ENCODE peak calls at places on chromosomes 13 and 19, in eight cellular contexts. One of them, this sample, is unnamed.
A peak's percentile ranks its signal among the peaks of the same experiment; 100 is the strongest.

GRCh38 chr13:93635687-93636086 is 409.1 kb downstream of the GPC6 start:
- DNase-seq in astrocyte of the spinal cord: peak; percentile 34
- DNase-seq in colonic mucosa: no peak
- DNase-seq in kidney epithelial cell: no peak
- DNase-seq in fibroblast of mammary gland: peak; percentile 93
- DNase-seq in cardiac muscle cell: peak; percentile 90
- DNase-seq in foreskin fibroblast: peak; percentile 74
- DNase-seq in AG09309: peak; percentile 62
- DNase-seq in this sample: peak; percentile 63

GRCh38 chr19:38394488-38394887 is 6.0 kb downstream of the SPRED3 start:
- DNase-seq in astrocyte of the spinal cord: no peak
- DNase-seq in colonic mucosa: no peak
- DNase-seq in kidney epithelial cell: no peak
- DNase-seq in fibroblast of mammary gland: peak; percentile 48
- DNase-seq in cardiac muscle cell: peak; percentile 59
- DNase-seq in foreskin fibroblast: peak; percentile 50
- DNase-seq in AG09309: no peak
- DNase-seq in this sample: peak; percentile 57

GRCh38 chr13:21361123-21361522 is 98.0 kb downstream of the ZDHHC20 start:
- DNase-seq in astrocyte of the spinal cord: no peak
- DNase-seq in colonic mucosa: no peak
- DNase-seq in kidney epithelial cell: no peak
- DNase-seq in fibroblast of mammary gland: no peak
- DNase-seq in cardiac muscle cell: no peak
- DNase-seq in foreskin fibroblast: no peak
- DNase-seq in AG09309: no peak
- DNase-seq in this sample: no peak

GRCh38 chr13:98921786-98922185 is 56.1 kb downstream of the DOCK9 start:
- DNase-seq in astrocyte of the spinal cord: no peak
- DNase-seq in colonic mucosa: no peak
- DNase-seq in kidney epithelial cell: no peak
- DNase-seq in fibroblast of mammary gland: no peak
- DNase-seq in cardiac muscle cell: no peak
- DNase-seq in foreskin fibroblast: no peak
- DNase-seq in AG09309: no peak
- DNase-seq in this sample: no peak

GRCh38 chr19:45528149-45528743 is 21.0 kb downstream of the VASP start:
- DNase-seq in astrocyte of the spinal cord: peak; percentile 44
- DNase-seq in colonic mucosa: no peak
- DNase-seq in kidney epithelial cell: no peak
- DNase-seq in fibroblast of mammary gland: peak; percentile 75
- DNase-seq in cardiac muscle cell: peak; percentile 21
- DNase-seq in foreskin fibroblast: no peak
- DNase-seq in AG09309: no peak
- DNase-seq in this sample: no peak

GRCh38 chr13:51958217-51958547 is 53.1 kb downstream of the ATP7B start:
- DNase-seq in astrocyte of the spinal cord: no peak
- DNase-seq in colonic mucosa: peak; percentile 78
- DNase-seq in kidney epithelial cell: no peak
- DNase-seq in fibroblast of mammary gland: no peak
- DNase-seq in cardiac muscle cell: no peak
- DNase-seq in foreskin fibroblast: no peak
- DNase-seq in AG09309: no peak
- DNase-seq in this sample: no peak

GRCh38 chr19:51462276-51462675 is 4.0 kb upstream of the SIGLEC8 start:
- DNase-seq in astrocyte of the spinal cord: no peak
- DNase-seq in colonic mucosa: no peak
- DNase-seq in kidney epithelial cell: no peak
- DNase-seq in fibroblast of mammary gland: no peak
- DNase-seq in cardiac muscle cell: no peak
- DNase-seq in foreskin fibroblast: no peak
- DNase-seq in AG09309: no peak
- DNase-seq in this sample: no peak

GRCh38 chr19:52492991-52493470 is 34.4 kb upstream of the ZNF808 start:
- DNase-seq in astrocyte of the spinal cord: no peak
- DNase-seq in colonic mucosa: no peak
- DNase-seq in kidney epithelial cell: no peak
- DNase-seq in fibroblast of mammary gland: no peak
- DNase-seq in cardiac muscle cell: no peak
- DNase-seq in foreskin fibroblast: no peak
- DNase-seq in AG09309: no peak
- DNase-seq in this sample: no peak

GRCh38 chr19:43759515-43759914 is 4.8 kb upstream of the SMG9 start:
- DNase-seq in astrocyte of the spinal cord: peak; percentile 80
- DNase-seq in colonic mucosa: no peak
- DNase-seq in kidney epithelial cell: no peak
- DNase-seq in fibroblast of mammary gland: peak; percentile 88
- DNase-seq in cardiac muscle cell: peak; percentile 33
- DNase-seq in foreskin fibroblast: peak; percentile 84
- DNase-seq in AG09309: no peak
- DNase-seq in this sample: peak; percentile 75

GRCh38 chr19:38233740-38234251 is 9.8 kb upstream of the DPF1 start:
- DNase-seq in astrocyte of the spinal cord: peak; percentile 60
- DNase-seq in colonic mucosa: peak; percentile 85
- DNase-seq in kidney epithelial cell: no peak
- DNase-seq in fibroblast of mammary gland: peak; percentile 66
- DNase-seq in cardiac muscle cell: peak; percentile 78
- DNase-seq in foreskin fibroblast: no peak
- DNase-seq in AG09309: no peak
- DNase-seq in this sample: peak; percentile 74

GRCh38 chr19:2100719-2101061 is 4.0 kb downstream of the IZUMO4 start:
- DNase-seq in astrocyte of the spinal cord: no peak
- DNase-seq in colonic mucosa: no peak
- DNase-seq in kidney epithelial cell: no peak
- DNase-seq in fibroblast of mammary gland: no peak
- DNase-seq in cardiac muscle cell: no peak
- DNase-seq in foreskin fibroblast: no peak
- DNase-seq in AG09309: no peak
- DNase-seq in this sample: no peak

GRCh38 chr19:16969127-16969526 is 57.5 kb downstream of the CPAMD8 start:
- DNase-seq in astrocyte of the spinal cord: no peak
- DNase-seq in colonic mucosa: no peak
- DNase-seq in kidney epithelial cell: no peak
- DNase-seq in fibroblast of mammary gland: peak; percentile 30
- DNase-seq in cardiac muscle cell: peak; percentile 62
- DNase-seq in foreskin fibroblast: no peak
- DNase-seq in AG09309: no peak
- DNase-seq in this sample: peak; percentile 36

GRCh38 chr19:2726160-2726855 is 5.1 kb upstream of the DIRAS1 start:
- DNase-seq in astrocyte of the spinal cord: no peak
- DNase-seq in colonic mucosa: no peak
- DNase-seq in kidney epithelial cell: no peak
- DNase-seq in fibroblast of mammary gland: no peak
- DNase-seq in cardiac muscle cell: no peak
- DNase-seq in foreskin fibroblast: no peak
- DNase-seq in AG09309: no peak
- DNase-seq in this sample: no peak

GRCh38 chr13:95256086-95256485 is 45.2 kb downstream of the ABCC4 start:
- DNase-seq in astrocyte of the spinal cord: peak; percentile 95
- DNase-seq in colonic mucosa: no peak
- DNase-seq in kidney epithelial cell: peak; percentile 98
- DNase-seq in fibroblast of mammary gland: peak; percentile 88
- DNase-seq in cardiac muscle cell: peak; percentile 84
- DNase-seq in foreskin fibroblast: peak; percentile 91
- DNase-seq in AG09309: peak; percentile 61
- DNase-seq in this sample: peak; percentile 93

GRCh38 chr19:45295873-45296272 is 26.8 kb downstream of the CKM start:
- DNase-seq in astrocyte of the spinal cord: no peak
- DNase-seq in colonic mucosa: no peak
- DNase-seq in kidney epithelial cell: no peak
- DNase-seq in fibroblast of mammary gland: no peak
- DNase-seq in cardiac muscle cell: no peak
- DNase-seq in foreskin fibroblast: no peak
- DNase-seq in AG09309: no peak
- DNase-seq in this sample: no peak

GRCh38 chr13:78759704-78760103 is 100.7 kb upstream of the OBI1 start:
- DNase-seq in astrocyte of the spinal cord: no peak
- DNase-seq in colonic mucosa: no peak
- DNase-seq in kidney epithelial cell: no peak
- DNase-seq in fibroblast of mammary gland: no peak
- DNase-seq in cardiac muscle cell: no peak
- DNase-seq in foreskin fibroblast: no peak
- DNase-seq in AG09309: no peak
- DNase-seq in this sample: no peak

GRCh38 chr13:39641645-39642044 is 13.8 kb upstream of the COG6 start:
- DNase-seq in astrocyte of the spinal cord: no peak
- DNase-seq in colonic mucosa: no peak
- DNase-seq in kidney epithelial cell: no peak
- DNase-seq in fibroblast of mammary gland: no peak
- DNase-seq in cardiac muscle cell: no peak
- DNase-seq in foreskin fibroblast: no peak
- DNase-seq in AG09309: no peak
- DNase-seq in this sample: no peak

GRCh38 chr19:33681081-33681680 is 59.4 kb downstream of the CHST8 start:
- DNase-seq in astrocyte of the spinal cord: no peak
- DNase-seq in colonic mucosa: no peak
- DNase-seq in kidney epithelial cell: no peak
- DNase-seq in fibroblast of mammary gland: no peak
- DNase-seq in cardiac muscle cell: no peak
- DNase-seq in foreskin fibroblast: no peak
- DNase-seq in AG09309: no peak
- DNase-seq in this sample: no peak

DNA sequence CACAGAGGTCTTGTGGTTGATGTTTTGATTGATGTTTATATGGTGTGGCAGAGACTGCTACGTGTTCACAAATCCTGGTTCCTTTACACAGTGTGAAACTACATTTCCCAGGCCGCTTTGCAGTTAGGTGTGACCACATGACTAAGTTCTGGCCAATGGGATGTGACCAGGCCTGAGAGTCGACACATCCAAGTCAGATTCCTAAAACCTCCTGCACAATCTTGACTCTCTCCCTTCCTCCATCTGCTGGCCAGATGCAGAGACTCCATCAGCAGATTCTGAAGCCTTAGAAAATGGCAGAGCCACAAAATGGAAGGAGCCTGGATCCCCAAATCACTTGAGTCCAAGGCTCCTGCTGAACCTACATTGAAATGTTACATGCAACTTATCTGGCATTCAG is 12.6 kb downstream of the CD37 start:
- DNase-seq in astrocyte of the spinal cord: peak; percentile 59
- DNase-seq in colonic mucosa: no peak
- DNase-seq in kidney epithelial cell: no peak
- DNase-seq in fibroblast of mammary gland: peak; percentile 86
- DNase-seq in cardiac muscle cell: peak; percentile 67
- DNase-seq in foreskin fibroblast: peak; percentile 86
- DNase-seq in AG09309: peak; percentile 47
- DNase-seq in this sample: peak; percentile 85
- TF ChIP-seq CTCF in astrocyte of the spinal cord: peak; percentile 20
- TF ChIP-seq CTCF in colonic mucosa: no peak
- TF ChIP-seq CTCF in kidney epithelial cell: no peak
- TF ChIP-seq CTCF in fibroblast of mammary gland: peak; percentile 31
- TF ChIP-seq CTCF in cardiac muscle cell: peak; percentile 28
- TF ChIP-seq CTCF in foreskin fibroblast: peak; percentile 17
- TF ChIP-seq CTCF in AG09309: peak; percentile 35
- TF ChIP-seq CTCF in this sample: peak; percentile 50

DNA sequence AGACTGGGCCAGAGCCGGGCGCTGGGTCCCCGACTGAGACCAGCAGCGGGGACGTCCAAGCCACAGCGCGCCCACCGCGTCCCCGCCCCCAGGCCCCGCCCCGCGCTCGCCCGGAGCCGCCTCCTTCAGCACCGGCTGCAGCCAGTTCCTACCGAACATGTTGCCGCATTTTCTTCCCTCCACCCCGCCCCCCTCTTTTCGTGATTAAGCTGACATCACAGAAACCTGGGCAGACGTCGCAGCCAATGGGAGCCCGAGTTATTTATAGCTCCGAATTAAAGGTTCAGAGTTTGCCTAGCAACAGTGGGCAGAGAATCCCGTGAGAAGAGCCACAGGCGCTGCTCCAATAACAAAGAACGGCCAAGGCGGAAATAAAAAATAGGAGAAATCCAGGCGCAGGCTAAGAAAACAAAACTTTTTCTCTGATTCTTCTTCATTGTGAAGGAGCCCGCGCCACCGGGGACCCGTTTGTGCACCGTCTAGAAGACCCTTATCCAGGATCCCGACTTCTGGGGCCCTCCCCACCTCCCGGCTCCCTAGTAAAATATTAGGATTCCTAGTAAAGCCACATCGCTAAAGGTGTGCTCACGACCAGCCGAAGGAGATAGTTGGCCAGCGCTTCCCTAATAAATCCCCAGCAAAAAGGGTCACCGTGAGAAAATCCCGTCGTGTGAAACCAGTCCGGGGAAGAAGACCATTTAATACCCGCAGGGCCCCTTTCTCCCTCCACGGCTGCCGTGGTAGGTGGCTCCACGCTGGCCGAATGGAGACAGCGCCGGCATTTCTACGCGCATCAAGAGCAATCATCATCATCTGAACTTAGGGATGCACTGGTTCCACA is 61.7 kb downstream of the SERP2 start:
- DNase-seq in astrocyte of the spinal cord: peak; percentile 99
- DNase-seq in colonic mucosa: peak; percentile 99
- DNase-seq in kidney epithelial cell: peak; percentile 93
- DNase-seq in fibroblast of mammary gland: peak; percentile 98
- DNase-seq in cardiac muscle cell: peak; percentile 99
- DNase-seq in foreskin fibroblast: peak; percentile 98
- DNase-seq in AG09309: peak; percentile 94
- DNase-seq in this sample: peak; percentile 99
- H3K4me3 ChIP-seq in astrocyte of the spinal cord: peak overlapping the region; percentile 90
- H3K4me3 ChIP-seq in colonic mucosa: peak overlapping the region; percentile 59
- H3K4me3 ChIP-seq in kidney epithelial cell: peak overlapping the region; percentile 82
- H3K4me3 ChIP-seq in fibroblast of mammary gland: peak overlapping the region; percentile 88
- H3K4me3 ChIP-seq in cardiac muscle cell: peak overlapping the region; percentile 93
- H3K4me3 ChIP-seq in foreskin fibroblast: peak overlapping the region; percentile 91
- H3K4me3 ChIP-seq in AG09309: peak overlapping the region; percentile 68
- H3K4me3 ChIP-seq in this sample: peak overlapping the region; percentile 77

DNA sequence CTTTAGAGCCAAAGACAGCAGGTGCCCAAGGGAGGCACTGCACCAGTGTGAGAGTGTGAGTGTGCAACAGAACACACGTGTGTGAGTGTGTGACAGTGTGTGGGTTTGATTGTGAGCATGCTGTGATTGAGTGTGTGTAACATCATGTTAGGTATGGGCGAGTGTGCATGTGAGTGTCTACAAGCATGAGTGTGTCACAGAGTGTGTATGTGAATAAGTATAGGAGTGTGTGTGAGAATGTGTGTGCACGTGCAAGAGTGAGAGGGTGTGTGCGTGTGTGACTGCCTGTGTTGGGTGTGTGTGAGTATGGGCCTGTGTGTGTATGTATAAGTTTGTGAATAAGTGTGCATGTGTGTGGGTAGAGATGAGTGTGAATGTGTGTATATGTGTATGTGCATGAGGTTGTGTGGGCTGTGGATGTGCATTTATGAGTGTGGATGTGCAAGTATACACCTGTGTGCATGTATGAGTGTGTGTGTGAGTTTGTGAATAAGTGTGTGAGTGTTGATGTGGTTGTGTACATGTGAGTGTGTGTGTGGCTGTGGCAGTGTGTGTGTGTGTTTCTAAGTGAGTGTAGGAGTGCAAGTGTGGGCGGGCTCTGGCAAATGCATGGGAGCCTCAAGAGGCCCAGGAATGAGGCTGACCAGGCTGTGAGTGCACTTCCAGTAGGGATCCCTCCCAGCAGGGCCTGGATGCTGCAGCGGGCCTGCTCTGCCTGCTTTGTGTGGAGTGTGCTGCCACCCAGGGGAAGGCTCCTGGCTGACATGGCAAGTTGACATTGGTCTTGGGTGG is 198.4 kb downstream of the COL4A1 start:
- DNase-seq in astrocyte of the spinal cord: peak; percentile 89
- DNase-seq in colonic mucosa: peak; percentile 40
- DNase-seq in kidney epithelial cell: peak; percentile 41
- DNase-seq in fibroblast of mammary gland: peak; percentile 90
- DNase-seq in cardiac muscle cell: peak; percentile 94
- DNase-seq in foreskin fibroblast: peak; percentile 90
- DNase-seq in AG09309: no peak
- DNase-seq in this sample: peak; percentile 95
- TF ChIP-seq CTCF in astrocyte of the spinal cord: peak; percentile 85
- TF ChIP-seq CTCF in colonic mucosa: peak; percentile 25
- TF ChIP-seq CTCF in kidney epithelial cell: peak; percentile 87
- TF ChIP-seq CTCF in fibroblast of mammary gland: peak; percentile 83
- TF ChIP-seq CTCF in cardiac muscle cell: peak; percentile 91
- TF ChIP-seq CTCF in foreskin fibroblast: peak; percentile 87
- TF ChIP-seq CTCF in AG09309: peak; percentile 90
- TF ChIP-seq CTCF in this sample: peak; percentile 92

GRCh38 chr13:45258339-45258685 is 57.5 kb upstream of the KCTD4 start:
- DNase-seq in astrocyte of the spinal cord: peak; percentile 17
- DNase-seq in colonic mucosa: peak; percentile 58
- DNase-seq in kidney epithelial cell: no peak
- DNase-seq in fibroblast of mammary gland: no peak
- DNase-seq in cardiac muscle cell: peak; percentile 56
- DNase-seq in foreskin fibroblast: no peak
- DNase-seq in AG09309: no peak
- DNase-seq in this sample: peak; percentile 52
- H3K4me3 ChIP-seq in astrocyte of the spinal cord: no peak overlapping the region
- H3K4me3 ChIP-seq in colonic mucosa: no peak overlapping the region
- H3K4me3 ChIP-seq in kidney epithelial cell: no peak overlapping the region
- H3K4me3 ChIP-seq in fibroblast of mammary gland: no peak overlapping the region
- H3K4me3 ChIP-seq in cardiac muscle cell: no peak overlapping the region
- H3K4me3 ChIP-seq in foreskin fibroblast: no peak overlapping the region
- H3K4me3 ChIP-seq in AG09309: no peak overlapping the region
- H3K4me3 ChIP-seq in this sample: no peak overlapping the region